ENCODE peak calls at places on chromosomes 11 and 22, in five cellular contexts. E, O, F, V and H are unnamed samples.

GRCh38 chr11:26719289-26719688 is 2.6 kb downstream of the SLC5A12 start:
- DNase-seq in E (no peak), O (no peak), F (no peak), V (no peak), H (no peak)

GRCh38 chr11:121153472-121153871 is 52.4 kb downstream of the TECTA start:
- DNase-seq in E (no peak), O (no peak), F (no peak), V (no peak), H (no peak)

GRCh38 chr11:72079776-72080325 is 491 bp downstream of the NUMA1 start:
- DNase-seq in E (no peak), O (no peak), F (no peak), V (peak; percentile 35), H (no peak)

GRCh38 chr11:134164490-134165370 is 59.0 kb downstream of the NCAPD3 start:
- DNase-seq in E (no peak), O (no peak), F (no peak), V (no peak), H (no peak)

GRCh38 chr22:40215266-40215665 is 37.5 kb downstream of the TNRC6B start:
- DNase-seq in E (no peak), O (no peak), F (no peak), V (no peak), H (peak; percentile 15)

GRCh38 chr22:43050995-43051394 is 36.0 kb upstream of the PACSIN2 start:
- DNase-seq in E (peak; percentile 49), O (no peak), F (no peak), V (no peak), H (no peak)

GRCh38 chr11:124676386-124676785 is 2.7 kb downstream of the SPA17 start:
- DNase-seq in E (no peak), O (no peak), F (no peak), V (peak; percentile 79), H (peak; percentile 89)

GRCh38 chr22:17368727-17369552 is at the start of gene CECR2:
- DNase-seq in E (peak; percentile 60), O (no peak), F (no peak), V (no peak), H (peak; percentile 61)

GRCh38 chr11:45089251-45089650 is 57.2 kb upstream of the PRDM11 start:
- DNase-seq in E (no peak), O (no peak), F (peak; percentile 64), V (peak; percentile 89), H (peak; percentile 98)

GRCh38 chr11:88043149-88043548 is 132.1 kb downstream of the RAB38 start:
- DNase-seq in E (no peak), O (no peak), F (no peak), V (no peak), H (no peak)

GRCh38 chr11:67320011-67320410 is 16.7 kb downstream of the SSH3 start:
- DNase-seq in E (no peak), O (no peak), F (no peak), V (peak; percentile 26), H (no peak)

GRCh38 chr11:67534070-67534679 is 10.9 kb upstream of the CABP2 start:
- DNase-seq in E (no peak), O (no peak), F (no peak), V (peak; percentile 6), H (no peak)

GRCh38 chr22:47107431-47107830 is 345.0 kb downstream of the TBC1D22A start:
- DNase-seq in E (no peak), O (peak; percentile 33), F (no peak), V (peak; percentile 81), H (peak; percentile 69)

GRCh38 chr11:12167098-12167999 is 57.0 kb downstream of the MICAL2 start:
- DNase-seq in E (no peak), O (no peak), F (peak; percentile 78), V (peak; percentile 93), H (peak; percentile 84)

GRCh38 chr11:65931773-65932557 is 12.7 kb downstream of the DRAP1 start:
- DNase-seq in E (no peak), O (no peak), F (no peak), V (no peak), H (no peak)

GRCh38 chr11:65489061-65489705 is 9.7 kb upstream of the MALAT1 start:
- DNase-seq in E (no peak), O (peak; percentile 87), F (peak; percentile 58), V (peak; percentile 98), H (peak; percentile 89)

GRCh38 chr11:59822989-59823566 is 12.5 kb upstream of the MRPL16 start:
- DNase-seq in E (no peak), O (peak; percentile 27), F (no peak), V (peak; percentile 70), H (peak; percentile 72)

GRCh38 chr22:50581950-50582561 is 593 bp downstream of the CHKB start:
- DNase-seq in E (no peak), O (no peak), F (no peak), V (peak; percentile 10), H (peak; percentile 11)

GRCh38 chr22:17149073-17149815 is 9.8 kb downstream of the HDHD5 start:
- DNase-seq in E (no peak), O (no peak), F (no peak), V (no peak), H (no peak)

GRCh38 chr11:108239076-108239475 is 16.2 kb downstream of the ATM start:
- DNase-seq in E (no peak), O (no peak), F (no peak), V (no peak), H (no peak)

GRCh38 chr11:35875466-35875865 is 68.4 kb upstream of the LDLRAD3 start:
- DNase-seq in E (no peak), O (no peak), F (no peak), V (no peak), H (no peak)

GRCh38 chr22:27588273-27588672 is 213.3 kb downstream of the MN1 start:
- DNase-seq in E (no peak), O (no peak), F (no peak), V (no peak), H (no peak)

GRCh38 chr11:85718991-85719807 is 33.2 kb upstream of the CCDC89 start:
- DNase-seq in E (peak; percentile 31), O (peak; percentile 93), F (no peak), V (peak; percentile 89), H (peak; percentile 99)

GRCh38 chr11:63639195-63639832 is 25.1 kb upstream of the PLAAT3 start:
- DNase-seq in E (no peak), O (peak; percentile 28), F (no peak), V (peak; percentile 52), H (peak; percentile 55)

GRCh38 chr11:119099707-119100106 is 1.9 kb downstream of the DPAGT1 start:
- DNase-seq in E (no peak), O (no peak), F (no peak), V (no peak), H (no peak)

DNA sequence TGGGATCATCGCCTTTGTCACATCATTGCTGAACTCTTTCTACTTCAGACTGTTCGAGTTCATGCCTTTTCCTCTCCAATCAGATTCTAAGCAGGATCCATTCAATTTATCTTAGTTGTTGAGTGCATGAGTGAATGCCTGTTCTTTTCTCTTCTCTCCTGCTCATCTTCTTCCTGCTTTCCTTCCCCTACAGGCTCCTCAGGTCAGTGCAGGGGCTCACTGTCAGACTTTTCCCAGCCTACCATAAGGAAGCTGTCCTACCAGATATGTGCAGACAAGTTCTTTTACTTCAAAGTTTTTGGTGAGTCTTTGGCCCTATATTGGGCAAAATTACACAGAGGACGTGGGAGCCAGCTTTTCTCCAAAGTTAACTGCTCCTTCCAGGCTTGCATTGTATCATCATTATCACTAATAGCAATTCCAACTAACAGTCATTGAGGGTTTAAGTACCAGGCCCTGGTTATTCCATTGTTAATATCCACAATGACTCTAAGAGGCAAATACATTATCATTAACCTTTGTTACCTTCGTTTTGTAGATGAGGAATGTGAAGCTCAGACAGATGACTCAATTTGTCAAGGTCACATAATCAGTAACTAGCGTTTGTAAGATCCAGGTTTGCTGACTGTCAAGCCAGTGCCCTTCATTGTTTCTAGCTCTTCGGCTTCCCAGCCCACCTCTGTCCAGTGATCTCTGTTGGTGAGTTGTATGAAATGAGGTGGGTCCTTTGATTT is 30.4 kb downstream of the OR6Q1 start:
- DNase-seq in E (no peak), O (no peak), F (no peak), V (peak; percentile 4), H (peak; percentile 37)
- TF ChIP-seq CTCF in E (peak; percentile 37), O (peak; percentile 29), F (no peak), V (peak; percentile 39), H (peak; percentile 39)

GRCh38 chr11:130428271-130428670 is at the start of gene ADAMTS8:
- DNase-seq in E (no peak), O (no peak), F (no peak), V (no peak), H (no peak)
- H3K4me3 ChIP-seq in E (peak within 1 kb of the TSS; percentile 40), O (peak within 1 kb of the TSS; percentile 9), F (peak within 1 kb of the TSS; percentile 80), V (no peak within 1 kb of the TSS), H (peak within 1 kb of the TSS; percentile 30)

GRCh38 chr11:103484545-103484944 is 375.3 kb downstream of the DYNC2H1 start:
- DNase-seq in E (no peak), O (no peak), F (no peak), V (no peak), H (no peak)
- TF ChIP-seq CTCF in E (no peak), O (no peak), F (no peak), V (no peak), H (peak; percentile 18)

GRCh38 chr11:57776101-57776511 is 14.5 kb downstream of the CTNND1 start:
- DNase-seq in E (no peak), O (peak; percentile 82), F (no peak), V (peak; percentile 40), H (peak; percentile 48)
- H3K4me3 ChIP-seq in E (no peak overlapping the region), O (no peak overlapping the region), F (peak overlapping the region; percentile 57), V (no peak overlapping the region), H (no peak overlapping the region)

DNA sequence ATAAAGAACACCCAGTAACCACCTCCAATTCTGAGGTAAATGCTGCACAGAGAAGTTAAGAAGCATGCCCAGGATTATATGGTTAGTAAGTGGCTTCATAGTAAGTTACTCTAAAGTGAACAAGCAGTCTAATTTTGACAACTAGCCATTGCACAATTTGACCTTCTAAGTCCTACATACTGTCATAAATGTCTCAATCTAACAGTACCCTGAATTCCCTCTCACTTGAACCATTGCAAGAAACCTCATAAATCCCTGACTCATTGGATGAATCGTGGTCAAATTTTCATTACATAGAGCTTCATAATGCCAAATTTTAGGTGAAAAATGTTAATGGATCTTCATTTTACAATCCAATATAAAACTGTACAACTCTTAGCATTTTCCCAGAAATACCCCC is 217.3 kb upstream of the GRIA4 start:
- DNase-seq in E (no peak), O (no peak), F (no peak), V (peak; percentile 64), H (peak; percentile 11)
- TF ChIP-seq CTCF in E (no peak), O (no peak), F (no peak), V (no peak), H (no peak)

GRCh38 chr11:69874178-69874983 is 55.2 kb upstream of the FGF3 start:
- DNase-seq in E (no peak), O (no peak), F (no peak), V (no peak), H (no peak)
- H3K4me3 ChIP-seq in E (no peak overlapping the region), O (no peak overlapping the region), F (peak overlapping the region; percentile 14), V (no peak overlapping the region), H (no peak overlapping the region)

GRCh38 chr11:74870485-74870884 is 78.4 kb downstream of the XRRA1 start:
- DNase-seq in E (no peak), O (no peak), F (no peak), V (peak; percentile 65), H (peak; percentile 69)
- TF ChIP-seq CTCF in E (peak; percentile 63), O (peak; percentile 44), F (no peak), V (peak; percentile 59), H (peak; percentile 56)

GRCh38 chr11:96306600-96306932 is 36.4 kb downstream of the MAML2 start:
- DNase-seq in E (no peak), O (no peak), F (no peak), V (no peak), H (no peak)
- H3K4me3 ChIP-seq in E (no peak overlapping the region), O (peak overlapping the region; percentile 5), F (peak overlapping the region; percentile 71), V (peak overlapping the region; percentile 46), H (no peak overlapping the region)

GRCh38 chr11:8754241-8754640 is 71.6 kb downstream of the RPL27A start:
- DNase-seq in E (no peak), O (no peak), F (no peak), V (peak; percentile 34), H (peak; percentile 63)
- TF ChIP-seq CTCF in E (no peak), O (no peak), F (no peak), V (peak; percentile 35), H (peak; percentile 53)